ENCODE peak calls at places on chromosomes 12 and 14, in nine cellular contexts. One of them, this sample, is unnamed.

GRCh38 chr12:120353556-120354317 is 15.2 kb downstream of the MSI1 start:
- DNase-seq in heart left ventricle: no peak
- DNase-seq in activated CD4-positive, alpha-beta T cell treated with anti-CD3 and anti-CD28 coated beads, Interleukin-2, amount 50 U/mL, for 48 hours: no peak
- DNase-seq in adipocyte: no peak
- DNase-seq in Right ventricle myocardium superior: no peak
- DNase-seq in effector memory CD4-positive, alpha-beta T cell: no peak
- DNase-seq in MCF 10A: no peak
- DNase-seq in HFF-Myc: no peak
- DNase-seq in hepatic stellate cell: no peak
- DNase-seq in this sample: no peak

GRCh38 chr12:97541366-97541765 is 78.8 kb downstream of the RMST start:
- DNase-seq in heart left ventricle: no peak
- DNase-seq in activated CD4-positive, alpha-beta T cell treated with anti-CD3 and anti-CD28 coated beads, Interleukin-2, amount 50 U/mL, for 48 hours: no peak
- DNase-seq in adipocyte: no peak
- DNase-seq in Right ventricle myocardium superior: no peak
- DNase-seq in effector memory CD4-positive, alpha-beta T cell: no peak
- DNase-seq in MCF 10A: no peak
- DNase-seq in HFF-Myc: no peak
- DNase-seq in hepatic stellate cell: no peak
- DNase-seq in this sample: no peak

GRCh38 chr12:26795899-26796298 is 37.1 kb downstream of the ITPR2 start:
- DNase-seq in heart left ventricle: no peak
- DNase-seq in activated CD4-positive, alpha-beta T cell treated with anti-CD3 and anti-CD28 coated beads, Interleukin-2, amount 50 U/mL, for 48 hours: no peak
- DNase-seq in adipocyte: no peak
- DNase-seq in Right ventricle myocardium superior: no peak
- DNase-seq in effector memory CD4-positive, alpha-beta T cell: no peak
- DNase-seq in MCF 10A: no peak
- DNase-seq in HFF-Myc: no peak
- DNase-seq in hepatic stellate cell: no peak
- DNase-seq in this sample: no peak

GRCh38 chr12:47270782-47271664 is 191.3 kb upstream of the AMIGO2 start:
- DNase-seq in heart left ventricle: no peak
- DNase-seq in activated CD4-positive, alpha-beta T cell treated with anti-CD3 and anti-CD28 coated beads, Interleukin-2, amount 50 U/mL, for 48 hours: no peak
- DNase-seq in adipocyte: peak
- DNase-seq in Right ventricle myocardium superior: no peak
- DNase-seq in effector memory CD4-positive, alpha-beta T cell: no peak
- DNase-seq in MCF 10A: peak
- DNase-seq in HFF-Myc: peak
- DNase-seq in hepatic stellate cell: peak
- DNase-seq in this sample: no peak

GRCh38 chr12:90908465-90908864 is 46.5 kb downstream of the CCER1 start:
- DNase-seq in heart left ventricle: no peak
- DNase-seq in activated CD4-positive, alpha-beta T cell treated with anti-CD3 and anti-CD28 coated beads, Interleukin-2, amount 50 U/mL, for 48 hours: no peak
- DNase-seq in adipocyte: peak
- DNase-seq in Right ventricle myocardium superior: no peak
- DNase-seq in effector memory CD4-positive, alpha-beta T cell: no peak
- DNase-seq in MCF 10A: peak
- DNase-seq in HFF-Myc: no peak
- DNase-seq in hepatic stellate cell: no peak
- DNase-seq in this sample: no peak

GRCh38 chr12:42756841-42757661 is 167.5 kb upstream of the PRICKLE1 start:
- DNase-seq in heart left ventricle: no peak
- DNase-seq in activated CD4-positive, alpha-beta T cell treated with anti-CD3 and anti-CD28 coated beads, Interleukin-2, amount 50 U/mL, for 48 hours: no peak
- DNase-seq in adipocyte: peak
- DNase-seq in Right ventricle myocardium superior: no peak
- DNase-seq in effector memory CD4-positive, alpha-beta T cell: no peak
- DNase-seq in MCF 10A: peak
- DNase-seq in HFF-Myc: no peak
- DNase-seq in hepatic stellate cell: peak
- DNase-seq in this sample: no peak

GRCh38 chr14:89284368-89285058 is 132.5 kb downstream of the FOXN3 start:
- DNase-seq in heart left ventricle: no peak
- DNase-seq in activated CD4-positive, alpha-beta T cell treated with anti-CD3 and anti-CD28 coated beads, Interleukin-2, amount 50 U/mL, for 48 hours: no peak
- DNase-seq in adipocyte: peak
- DNase-seq in Right ventricle myocardium superior: no peak
- DNase-seq in effector memory CD4-positive, alpha-beta T cell: no peak
- DNase-seq in MCF 10A: no peak
- DNase-seq in HFF-Myc: no peak
- DNase-seq in hepatic stellate cell: no peak
- DNase-seq in this sample: no peak

GRCh38 chr14:93331375-93332031 is 1.3 kb downstream of the BTBD7 start:
- DNase-seq in heart left ventricle: peak
- DNase-seq in activated CD4-positive, alpha-beta T cell treated with anti-CD3 and anti-CD28 coated beads, Interleukin-2, amount 50 U/mL, for 48 hours: no peak
- DNase-seq in adipocyte: no peak
- DNase-seq in Right ventricle myocardium superior: peak
- DNase-seq in effector memory CD4-positive, alpha-beta T cell: no peak
- DNase-seq in MCF 10A: no peak
- DNase-seq in HFF-Myc: no peak
- DNase-seq in hepatic stellate cell: no peak
- DNase-seq in this sample: no peak

GRCh38 chr12:106780010-106780625 is 5.6 kb downstream of the RIC8B start:
- DNase-seq in heart left ventricle: no peak
- DNase-seq in activated CD4-positive, alpha-beta T cell treated with anti-CD3 and anti-CD28 coated beads, Interleukin-2, amount 50 U/mL, for 48 hours: no peak
- DNase-seq in adipocyte: peak
- DNase-seq in Right ventricle myocardium superior: no peak
- DNase-seq in effector memory CD4-positive, alpha-beta T cell: no peak
- DNase-seq in MCF 10A: peak
- DNase-seq in HFF-Myc: peak
- DNase-seq in hepatic stellate cell: peak
- DNase-seq in this sample: no peak

GRCh38 chr14:22656945-22657711 is 13.0 kb upstream of the OR6J1 start:
- DNase-seq in heart left ventricle: no peak
- DNase-seq in activated CD4-positive, alpha-beta T cell treated with anti-CD3 and anti-CD28 coated beads, Interleukin-2, amount 50 U/mL, for 48 hours: no peak
- DNase-seq in adipocyte: peak
- DNase-seq in Right ventricle myocardium superior: no peak
- DNase-seq in effector memory CD4-positive, alpha-beta T cell: no peak
- DNase-seq in MCF 10A: no peak
- DNase-seq in HFF-Myc: no peak
- DNase-seq in hepatic stellate cell: no peak
- DNase-seq in this sample: no peak

GRCh38 chr12:40693503-40693863 is 1.2 kb downstream of the CNTN1 start:
- DNase-seq in heart left ventricle: no peak
- DNase-seq in activated CD4-positive, alpha-beta T cell treated with anti-CD3 and anti-CD28 coated beads, Interleukin-2, amount 50 U/mL, for 48 hours: no peak
- DNase-seq in adipocyte: no peak
- DNase-seq in Right ventricle myocardium superior: no peak
- DNase-seq in effector memory CD4-positive, alpha-beta T cell: no peak
- DNase-seq in MCF 10A: no peak
- DNase-seq in HFF-Myc: no peak
- DNase-seq in hepatic stellate cell: no peak
- DNase-seq in this sample: no peak

GRCh38 chr12:117049295-117049694 is 49.9 kb downstream of the TESC start:
- DNase-seq in heart left ventricle: peak
- DNase-seq in activated CD4-positive, alpha-beta T cell treated with anti-CD3 and anti-CD28 coated beads, Interleukin-2, amount 50 U/mL, for 48 hours: no peak
- DNase-seq in adipocyte: no peak
- DNase-seq in Right ventricle myocardium superior: no peak
- DNase-seq in effector memory CD4-positive, alpha-beta T cell: no peak
- DNase-seq in MCF 10A: no peak
- DNase-seq in HFF-Myc: no peak
- DNase-seq in hepatic stellate cell: peak
- DNase-seq in this sample: no peak

GRCh38 chr14:90454041-90455000 is 57.5 kb downstream of the CALM1 start:
- DNase-seq in heart left ventricle: peak
- DNase-seq in activated CD4-positive, alpha-beta T cell treated with anti-CD3 and anti-CD28 coated beads, Interleukin-2, amount 50 U/mL, for 48 hours: no peak
- DNase-seq in adipocyte: peak
- DNase-seq in Right ventricle myocardium superior: peak
- DNase-seq in effector memory CD4-positive, alpha-beta T cell: no peak
- DNase-seq in MCF 10A: peak
- DNase-seq in HFF-Myc: peak
- DNase-seq in hepatic stellate cell: peak
- DNase-seq in this sample: no peak